ENCODE peak calls at places on chromosomes 5 and 9, in six cellular contexts. S is fibroblast of lung, M is HCT116, L is epithelial cell of prostate, Z is upper lobe of right lung, A is caudate nucleus. V is an unnamed sample.

GRCh38 chr5:95872333-95873268 is 50.1 kb upstream of the GLRX start:
- DNase-seq in S (no peak), M (no peak), L (no peak), Z (no peak), A (no peak), V (no peak)

GRCh38 chr9:116145036-116145435 is 8.6 kb upstream of the PAPPA start:
- DNase-seq in S (no peak), M (no peak), L (no peak), Z (no peak), A (no peak), V (no peak)

GRCh38 chr5:137186759-137187461 is 312.2 kb downstream of the SPOCK1 start:
- DNase-seq in S (no peak), M (no peak), L (peak; percentile 46), Z (no peak), A (no peak), V (no peak)

GRCh38 chr5:167244583-167244982 is 1046.9 kb upstream of the WWC1 start:
- DNase-seq in S (peak; percentile 52), M (no peak), L (no peak), Z (no peak), A (no peak), V (no peak)

GRCh38 chr5:167453518-167454020 is 837.9 kb upstream of the WWC1 start:
- DNase-seq in S (no peak), M (no peak), L (no peak), Z (no peak), A (no peak), V (no peak)

GRCh38 chr5:37495210-37495609 is 116.1 kb downstream of the WDR70 start:
- DNase-seq in S (peak; percentile 49), M (no peak), L (no peak), Z (no peak), A (no peak), V (no peak)

GRCh38 chr5:30981576-30981975 is 211.9 kb upstream of the CDH6 start:
- DNase-seq in S (no peak), M (no peak), L (no peak), Z (no peak), A (no peak), V (no peak)

GRCh38 chr9:97857603-97858392 is 4.8 kb downstream of the FOXE1 start:
- DNase-seq in S (no peak), M (no peak), L (no peak), Z (no peak), A (no peak), V (no peak)

GRCh38 chr5:170434953-170435605 is 45.9 kb upstream of the KCNMB1 start:
- DNase-seq in S (peak; percentile 60), M (peak; percentile 32), L (no peak), Z (peak; percentile 77), A (peak; percentile 58), V (no peak)

GRCh38 chr5:121199238-121199999 is 652.3 kb upstream of the FTMT start:
- DNase-seq in S (peak; percentile 96), M (no peak), L (no peak), Z (peak; percentile 46), A (no peak), V (no peak)

GRCh38 chr5:88792144-88792840 is 90.7 kb downstream of the MEF2C start:
- DNase-seq in S (peak; percentile 25), M (no peak), L (no peak), Z (no peak), A (no peak), V (no peak)

GRCh38 chr5:71633255-71634155 is 46.4 kb downstream of the MCCC2 start:
- DNase-seq in S (no peak), M (no peak), L (no peak), Z (no peak), A (no peak), V (peak; percentile 34)

GRCh38 chr9:113956901-113957777 is 81.0 kb downstream of the ZNF618 start:
- DNase-seq in S (peak; percentile 10), M (no peak), L (no peak), Z (no peak), A (no peak), V (no peak)

GRCh38 chr5:124154714-124155113 is 591.7 kb downstream of the ZNF608 start:
- DNase-seq in S (peak; percentile 22), M (no peak), L (no peak), Z (no peak), A (no peak), V (no peak)

GRCh38 chr9:35616681-35617459 is 1.3 kb downstream of the CD72 start:
- DNase-seq in S (peak; percentile 61), M (no peak), L (no peak), Z (peak; percentile 89), A (no peak), V (no peak)

GRCh38 chr9:91089405-91090131 is 272.1 kb downstream of the AUH start:
- DNase-seq in S (peak; percentile 83), M (no peak), L (no peak), Z (no peak), A (no peak), V (no peak)

GRCh38 chr5:126355940-126356339 is 67.3 kb upstream of the GRAMD2B start:
- DNase-seq in S (no peak), M (no peak), L (no peak), Z (no peak), A (no peak), V (no peak)

GRCh38 chr5:143401253-143401845 is 2.1 kb downstream of the NR3C1 start:
- DNase-seq in S (peak; percentile 33), M (no peak), L (no peak), Z (no peak), A (no peak), V (no peak)

GRCh38 chr5:65577141-65577540 is 14.0 kb downstream of the PPWD1 start:
- DNase-seq in S (peak; percentile 7), M (no peak), L (no peak), Z (no peak), A (no peak), V (no peak)

GRCh38 chr5:78320461-78320860 is 26.0 kb upstream of the AP3B1 start:
- DNase-seq in S (peak; percentile 62), M (peak; percentile 19), L (no peak), Z (no peak), A (no peak), V (peak; percentile 28)

DNA sequence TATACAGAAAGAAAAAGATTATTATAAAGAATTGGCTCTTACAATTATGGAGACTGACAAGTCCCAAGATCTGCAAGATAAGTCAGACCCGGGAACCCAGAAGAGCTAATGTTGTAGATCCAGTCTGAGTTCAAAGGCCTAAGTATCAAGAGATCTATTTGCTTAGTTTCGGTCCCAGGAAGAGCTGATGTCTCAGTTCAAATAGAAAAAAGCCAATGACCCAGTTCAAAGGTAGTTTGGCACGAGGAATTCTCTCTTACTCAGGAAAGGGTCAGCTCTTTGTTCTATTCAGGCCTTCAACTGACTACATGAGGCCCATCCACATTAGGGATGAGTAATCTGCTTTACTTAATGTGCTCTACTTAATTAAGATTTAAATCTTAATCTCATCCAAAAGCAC is 128.3 kb upstream of the PLCXD3 start:
- DNase-seq in S (no peak), M (no peak), L (no peak), Z (no peak), A (no peak), V (no peak)
- H3K27ac ChIP-seq in S (no peak overlapping the region), M (no peak overlapping the region), L (no peak overlapping the region), Z (no peak overlapping the region), A (no peak overlapping the region), V (no peak overlapping the region)

GRCh38 chr9:132908635-132909034 is 29.9 kb downstream of the SPACA9 start:
- DNase-seq in S (no peak), M (no peak), L (no peak), Z (no peak), A (no peak), V (no peak)
- H3K27ac ChIP-seq in S (no peak overlapping the region), M (no peak overlapping the region), L (no peak overlapping the region), Z (no peak overlapping the region), A (no peak overlapping the region), V (no peak overlapping the region)

GRCh38 chr5:516980-517379 is 7.3 kb downstream of the SLC9A3 start:
- DNase-seq in S (no peak), M (no peak), L (no peak), Z (no peak), A (no peak), V (no peak)
- H3K27ac ChIP-seq in S (no peak overlapping the region), M (no peak overlapping the region), L (no peak overlapping the region), Z (no peak overlapping the region), A (no peak overlapping the region), V (no peak overlapping the region)

DNA sequence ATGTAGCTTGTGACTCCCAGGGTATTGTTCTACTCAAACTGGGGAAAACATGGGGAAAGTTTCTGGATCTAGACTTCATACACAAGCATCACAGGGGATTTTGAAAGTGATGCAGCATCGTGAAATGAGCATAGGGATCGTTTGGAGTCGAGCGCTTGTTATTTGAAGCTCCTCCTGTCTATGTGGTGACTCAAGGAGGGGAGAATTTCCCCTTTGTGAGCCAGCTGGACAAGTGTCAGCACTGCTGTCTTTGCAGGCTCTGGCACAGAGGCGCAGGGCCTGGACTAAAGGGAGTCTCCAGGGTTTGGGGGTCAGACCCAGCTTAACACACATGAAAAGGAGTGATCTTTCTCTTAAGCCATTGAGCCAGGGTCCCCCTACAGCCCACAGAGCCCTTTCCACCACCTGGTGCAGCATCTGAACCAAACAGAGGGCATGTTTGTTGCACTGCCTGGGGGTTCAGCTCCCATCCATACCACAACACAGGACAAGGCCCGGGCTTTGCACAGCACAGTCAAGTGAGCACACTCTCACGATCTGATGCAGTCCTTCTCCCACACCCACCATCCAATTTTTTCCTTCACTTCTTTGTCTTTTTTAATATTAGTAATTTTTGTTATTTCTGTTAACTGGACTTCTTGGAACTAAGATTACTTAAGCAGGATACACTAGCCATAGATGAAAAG is 50.9 kb downstream of the IRF1 start:
- DNase-seq in S (peak; percentile 94), M (no peak), L (no peak), Z (no peak), A (no peak), V (no peak)
- H3K27ac ChIP-seq in S (peak overlapping the region; percentile 89), M (no peak overlapping the region), L (peak overlapping the region; percentile 35), Z (peak overlapping the region; percentile 67), A (peak overlapping the region; percentile 12), V (no peak overlapping the region)

GRCh38 chr9:138025908-138026307 is 148.3 kb downstream of the CACNA1B start:
- DNase-seq in S (no peak), M (no peak), L (no peak), Z (peak; percentile 16), A (no peak), V (no peak)
- H3K27ac ChIP-seq in S (no peak overlapping the region), M (no peak overlapping the region), L (no peak overlapping the region), Z (no peak overlapping the region), A (no peak overlapping the region), V (no peak overlapping the region)

DNA sequence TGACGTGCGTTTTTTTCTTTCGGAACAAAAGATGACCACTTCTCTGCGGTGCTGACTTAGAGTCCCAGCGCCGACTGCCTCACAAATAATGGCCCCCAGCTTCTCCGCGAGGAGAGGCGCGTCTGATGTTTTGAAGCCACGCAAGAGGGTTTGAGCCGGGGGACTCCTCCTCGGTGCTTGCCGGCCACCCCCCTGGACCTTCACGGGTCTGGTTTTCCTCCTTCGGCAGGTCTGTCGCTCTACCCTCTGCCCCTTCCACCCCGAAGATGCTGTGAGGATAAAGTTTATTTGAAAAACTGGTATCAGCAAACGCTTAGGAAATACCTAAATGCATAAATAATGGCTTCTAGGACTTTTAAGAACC is 584 bp downstream of the USP20 start:
- DNase-seq in S (no peak), M (no peak), L (no peak), Z (no peak), A (no peak), V (no peak)
- H3K27ac ChIP-seq in S (peak overlapping the region; percentile 74), M (peak overlapping the region; percentile 54), L (peak overlapping the region; percentile 41), Z (peak overlapping the region; percentile 90), A (no peak overlapping the region), V (no peak overlapping the region)

DNA sequence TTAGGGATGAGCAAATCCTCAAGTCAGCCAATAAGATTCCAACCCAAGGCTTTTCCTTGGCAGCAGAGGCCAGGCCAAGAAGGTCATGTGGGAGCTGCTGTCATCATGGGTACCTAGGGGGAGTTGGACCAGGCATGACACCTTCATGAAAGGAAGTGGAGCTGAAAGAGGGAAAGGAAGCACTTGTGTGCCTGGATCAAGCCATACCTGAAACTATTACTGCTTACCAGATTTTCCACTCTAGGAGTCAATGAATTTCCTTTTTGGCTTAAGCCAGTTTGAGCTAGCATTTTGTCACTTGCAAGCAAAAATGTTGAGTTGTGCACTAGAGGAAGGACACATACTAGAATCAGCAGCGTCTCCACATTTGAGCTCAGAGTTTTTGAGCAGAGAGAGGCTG is 14.5 kb upstream of the WNK2 start:
- DNase-seq in S (no peak), M (no peak), L (no peak), Z (no peak), A (no peak), V (no peak)
- H3K27ac ChIP-seq in S (no peak overlapping the region), M (no peak overlapping the region), L (no peak overlapping the region), Z (no peak overlapping the region), A (no peak overlapping the region), V (no peak overlapping the region)

V was measured in SK-N-MC.